ENCODE peak calls at places on chromosomes 11 and 22, in ten cellular contexts. One of them, this sample, is unnamed.

GRCh38 chr11:76257040-76257730 is 50.9 kb upstream of the WNT11 start:
- DNase-seq in body of pancreas: no peak
- DNase-seq in fibroblast of pulmonary artery: no peak
- DNase-seq in OCI-LY7: no peak
- DNase-seq in cardiac muscle cell: peak
- DNase-seq in psoas muscle: no peak
- DNase-seq in mammary epithelial cell: no peak
- DNase-seq in neural progenitor cell: no peak
- DNase-seq in prostate gland: no peak
- DNase-seq in coronary artery: no peak
- DNase-seq in this sample: no peak

GRCh38 chr11:62217191-62217748 is 8.8 kb downstream of the SCGB2A1 start:
- DNase-seq in body of pancreas: no peak
- DNase-seq in fibroblast of pulmonary artery: peak
- DNase-seq in OCI-LY7: peak
- DNase-seq in cardiac muscle cell: peak
- DNase-seq in psoas muscle: no peak
- DNase-seq in mammary epithelial cell: no peak
- DNase-seq in neural progenitor cell: peak
- DNase-seq in prostate gland: no peak
- DNase-seq in coronary artery: no peak
- DNase-seq in this sample: no peak

GRCh38 chr22:35578836-35579575 is 38.1 kb downstream of the MB start:
- DNase-seq in body of pancreas: no peak
- DNase-seq in fibroblast of pulmonary artery: no peak
- DNase-seq in OCI-LY7: no peak
- DNase-seq in cardiac muscle cell: no peak
- DNase-seq in psoas muscle: no peak
- DNase-seq in mammary epithelial cell: no peak
- DNase-seq in neural progenitor cell: no peak
- DNase-seq in prostate gland: no peak
- DNase-seq in coronary artery: no peak
- DNase-seq in this sample: no peak

GRCh38 chr11:55554169-55554568 is at the start of gene OR4C15:
- DNase-seq in body of pancreas: no peak
- DNase-seq in fibroblast of pulmonary artery: no peak
- DNase-seq in OCI-LY7: no peak
- DNase-seq in cardiac muscle cell: no peak
- DNase-seq in psoas muscle: no peak
- DNase-seq in mammary epithelial cell: no peak
- DNase-seq in neural progenitor cell: no peak
- DNase-seq in prostate gland: no peak
- DNase-seq in coronary artery: no peak
- DNase-seq in this sample: no peak

GRCh38 chr11:129061466-129062194 is 119.0 kb upstream of the TP53AIP1 start:
- DNase-seq in body of pancreas: no peak
- DNase-seq in fibroblast of pulmonary artery: peak
- DNase-seq in OCI-LY7: no peak
- DNase-seq in cardiac muscle cell: no peak
- DNase-seq in psoas muscle: no peak
- DNase-seq in mammary epithelial cell: peak
- DNase-seq in neural progenitor cell: no peak
- DNase-seq in prostate gland: no peak
- DNase-seq in coronary artery: no peak
- DNase-seq in this sample: peak

GRCh38 chr11:117950999-117951961 is 22.1 kb upstream of the TMPRSS13 start:
- DNase-seq in body of pancreas: no peak
- DNase-seq in fibroblast of pulmonary artery: no peak
- DNase-seq in OCI-LY7: peak
- DNase-seq in cardiac muscle cell: no peak
- DNase-seq in psoas muscle: no peak
- DNase-seq in mammary epithelial cell: no peak
- DNase-seq in neural progenitor cell: no peak
- DNase-seq in prostate gland: no peak
- DNase-seq in coronary artery: no peak
- DNase-seq in this sample: no peak

GRCh38 chr11:107397357-107397756 is 60.3 kb downstream of the CWF19L2 start:
- DNase-seq in body of pancreas: no peak
- DNase-seq in fibroblast of pulmonary artery: no peak
- DNase-seq in OCI-LY7: no peak
- DNase-seq in cardiac muscle cell: peak
- DNase-seq in psoas muscle: no peak
- DNase-seq in mammary epithelial cell: peak
- DNase-seq in neural progenitor cell: peak
- DNase-seq in prostate gland: no peak
- DNase-seq in coronary artery: no peak
- DNase-seq in this sample: peak

GRCh38 chr11:107750313-107750712 is 38.5 kb upstream of the SLN start:
- DNase-seq in body of pancreas: no peak
- DNase-seq in fibroblast of pulmonary artery: no peak
- DNase-seq in OCI-LY7: no peak
- DNase-seq in cardiac muscle cell: no peak
- DNase-seq in psoas muscle: no peak
- DNase-seq in mammary epithelial cell: no peak
- DNase-seq in neural progenitor cell: no peak
- DNase-seq in prostate gland: no peak
- DNase-seq in coronary artery: no peak
- DNase-seq in this sample: no peak

DNA sequence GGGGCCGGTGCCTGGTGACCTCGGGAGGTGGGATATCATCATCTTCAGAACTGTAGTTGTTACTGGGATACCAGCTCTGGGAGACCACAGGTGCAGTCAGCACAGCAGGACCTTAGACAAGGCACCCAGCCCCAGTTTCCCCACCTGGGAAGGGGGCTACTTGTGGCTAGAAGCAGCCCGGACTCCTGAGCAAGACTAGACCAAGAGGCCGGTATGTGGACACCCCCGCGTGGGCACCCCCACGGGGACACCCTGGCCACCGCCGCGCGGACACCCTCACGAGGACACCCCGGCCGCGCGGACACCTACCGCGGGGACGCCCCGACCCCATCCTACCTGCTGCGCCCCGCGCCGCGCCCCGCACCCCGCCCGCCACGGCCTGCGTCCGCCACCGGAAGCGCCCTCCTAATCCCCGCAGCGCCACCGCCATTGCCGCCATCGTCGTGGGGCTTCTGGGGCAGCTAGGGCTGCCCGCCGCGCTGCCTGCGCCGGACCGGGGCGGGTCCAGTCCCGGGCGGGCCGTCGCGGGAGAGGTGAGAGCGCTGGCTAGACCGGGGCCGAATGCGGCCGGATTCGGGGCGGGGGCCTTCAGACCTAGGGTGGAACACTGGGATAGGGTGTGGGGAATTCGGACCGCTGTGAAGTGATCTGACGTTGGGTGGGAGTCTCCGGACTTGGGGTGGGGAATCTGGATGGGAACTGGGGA is at the start of the genes COMT and TXNRD2:
- DNase-seq in body of pancreas: peak
- DNase-seq in fibroblast of pulmonary artery: peak
- DNase-seq in OCI-LY7: peak
- DNase-seq in cardiac muscle cell: peak
- DNase-seq in psoas muscle: peak
- DNase-seq in mammary epithelial cell: peak
- DNase-seq in neural progenitor cell: no peak
- DNase-seq in prostate gland: peak
- DNase-seq in coronary artery: no peak
- DNase-seq in this sample: no peak
- H3K4me3 ChIP-seq in body of pancreas: peak
- H3K4me3 ChIP-seq in fibroblast of pulmonary artery: peak
- H3K4me3 ChIP-seq in OCI-LY7: peak
- H3K4me3 ChIP-seq in cardiac muscle cell: peak
- H3K4me3 ChIP-seq in psoas muscle: peak
- H3K4me3 ChIP-seq in mammary epithelial cell: peak
- H3K4me3 ChIP-seq in neural progenitor cell: no peak
- H3K4me3 ChIP-seq in prostate gland: peak
- H3K4me3 ChIP-seq in coronary artery: peak
- H3K4me3 ChIP-seq in this sample: peak

DNA sequence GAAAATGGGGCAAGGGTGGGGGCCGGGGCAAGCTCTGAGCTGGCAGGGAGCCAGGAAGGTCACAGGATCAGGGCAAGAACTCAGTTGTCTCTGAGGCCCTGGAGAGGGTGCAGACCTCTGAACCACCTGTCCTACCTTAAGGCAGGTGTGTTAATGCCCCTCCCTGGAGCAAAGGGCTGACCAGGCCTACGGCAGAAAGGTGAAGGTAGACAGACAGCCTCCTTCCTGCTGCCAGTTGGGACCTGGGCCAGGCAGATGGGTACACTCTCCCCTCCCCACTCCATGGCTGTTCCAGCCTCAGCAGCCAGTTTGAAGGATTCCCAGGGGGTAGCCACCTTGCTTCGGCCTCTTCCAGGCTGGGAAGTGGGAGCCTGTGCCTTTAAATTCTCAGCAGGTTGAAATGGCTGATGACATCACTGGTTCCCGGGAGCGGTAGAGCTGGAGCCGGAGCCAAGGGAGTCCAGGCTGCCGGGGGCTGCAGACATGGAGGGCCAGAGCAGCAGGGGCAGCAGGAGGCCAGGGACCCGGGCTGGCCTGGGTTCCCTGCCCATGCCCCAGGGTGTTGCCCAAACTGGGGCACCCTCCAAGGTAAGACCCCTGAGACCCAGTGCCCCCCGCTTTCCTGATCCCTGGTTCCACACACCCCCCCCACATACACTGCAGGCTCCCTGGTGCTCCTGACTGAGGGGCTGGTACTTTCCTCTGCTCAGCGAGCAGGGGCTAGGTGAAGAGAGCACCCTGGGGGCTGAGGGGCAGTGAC is at the start of gene INPP5J:
- DNase-seq in body of pancreas: peak
- DNase-seq in fibroblast of pulmonary artery: peak
- DNase-seq in OCI-LY7: no peak
- DNase-seq in cardiac muscle cell: peak
- DNase-seq in psoas muscle: peak
- DNase-seq in mammary epithelial cell: peak
- DNase-seq in neural progenitor cell: peak
- DNase-seq in prostate gland: peak
- DNase-seq in coronary artery: no peak
- DNase-seq in this sample: peak
- H3K4me3 ChIP-seq in body of pancreas: peak
- H3K4me3 ChIP-seq in fibroblast of pulmonary artery: peak
- H3K4me3 ChIP-seq in OCI-LY7: no peak
- H3K4me3 ChIP-seq in cardiac muscle cell: peak
- H3K4me3 ChIP-seq in psoas muscle: peak
- H3K4me3 ChIP-seq in mammary epithelial cell: peak
- H3K4me3 ChIP-seq in neural progenitor cell: peak
- H3K4me3 ChIP-seq in prostate gland: peak
- H3K4me3 ChIP-seq in coronary artery: peak
- H3K4me3 ChIP-seq in this sample: peak

DNA sequence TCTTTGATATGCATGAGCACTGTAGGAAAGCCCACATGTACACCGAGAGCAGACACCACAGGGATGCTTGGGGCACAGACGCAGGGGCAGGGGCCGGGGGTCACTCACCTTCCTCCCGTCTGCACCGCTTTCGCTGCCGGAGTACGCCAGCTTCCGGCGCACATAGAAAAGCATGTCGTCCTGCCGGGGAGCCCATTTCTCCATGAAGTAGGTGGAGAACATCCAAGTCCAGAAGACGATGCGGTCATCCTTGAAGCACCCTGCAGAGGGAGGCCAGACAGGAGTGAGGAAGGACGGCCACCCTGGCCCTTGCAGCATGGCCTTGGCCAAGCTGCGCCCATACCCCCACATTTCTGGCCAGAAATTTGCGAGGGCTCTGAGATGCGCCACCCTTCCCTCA is 28.8 kb downstream of the KIAA0930 start:
- DNase-seq in body of pancreas: no peak
- DNase-seq in fibroblast of pulmonary artery: peak
- DNase-seq in OCI-LY7: no peak
- DNase-seq in cardiac muscle cell: no peak
- DNase-seq in psoas muscle: no peak
- DNase-seq in mammary epithelial cell: no peak
- DNase-seq in neural progenitor cell: no peak
- DNase-seq in prostate gland: no peak
- DNase-seq in coronary artery: no peak
- DNase-seq in this sample: no peak
- H3K4me3 ChIP-seq in body of pancreas: no peak
- H3K4me3 ChIP-seq in fibroblast of pulmonary artery: peak
- H3K4me3 ChIP-seq in OCI-LY7: no peak
- H3K4me3 ChIP-seq in cardiac muscle cell: no peak
- H3K4me3 ChIP-seq in psoas muscle: peak
- H3K4me3 ChIP-seq in mammary epithelial cell: no peak
- H3K4me3 ChIP-seq in neural progenitor cell: peak
- H3K4me3 ChIP-seq in prostate gland: peak
- H3K4me3 ChIP-seq in coronary artery: peak
- H3K4me3 ChIP-seq in this sample: no peak

GRCh38 chr22:37808294-37808657 is 542 bp downstream of the GCAT start:
- DNase-seq in body of pancreas: no peak
- DNase-seq in fibroblast of pulmonary artery: peak
- DNase-seq in OCI-LY7: no peak
- DNase-seq in cardiac muscle cell: no peak
- DNase-seq in psoas muscle: no peak
- DNase-seq in mammary epithelial cell: peak
- DNase-seq in neural progenitor cell: no peak
- DNase-seq in prostate gland: no peak
- DNase-seq in coronary artery: no peak
- DNase-seq in this sample: peak

GRCh38 chr22:37806409-37807338 is 1.1 kb upstream of the GCAT start:
- DNase-seq in body of pancreas: peak
- DNase-seq in fibroblast of pulmonary artery: no peak
- DNase-seq in OCI-LY7: no peak
- DNase-seq in cardiac muscle cell: peak
- DNase-seq in psoas muscle: no peak
- DNase-seq in mammary epithelial cell: peak
- DNase-seq in neural progenitor cell: peak
- DNase-seq in prostate gland: no peak
- DNase-seq in coronary artery: no peak
- DNase-seq in this sample: peak

GRCh38 chr22:37807410-37808293 is at the start of gene GCAT:
- DNase-seq in body of pancreas: peak
- DNase-seq in fibroblast of pulmonary artery: peak
- DNase-seq in OCI-LY7: peak
- DNase-seq in cardiac muscle cell: peak
- DNase-seq in psoas muscle: peak
- DNase-seq in mammary epithelial cell: peak
- DNase-seq in neural progenitor cell: peak
- DNase-seq in prostate gland: peak
- DNase-seq in coronary artery: peak
- DNase-seq in this sample: peak

GRCh38 chr22:37811867-37812266 is 4.1 kb downstream of the GCAT start:
- DNase-seq in body of pancreas: no peak
- DNase-seq in fibroblast of pulmonary artery: no peak
- DNase-seq in OCI-LY7: no peak
- DNase-seq in cardiac muscle cell: no peak
- DNase-seq in psoas muscle: no peak
- DNase-seq in mammary epithelial cell: no peak
- DNase-seq in neural progenitor cell: no peak
- DNase-seq in prostate gland: no peak
- DNase-seq in coronary artery: no peak
- DNase-seq in this sample: no peak

DNA sequence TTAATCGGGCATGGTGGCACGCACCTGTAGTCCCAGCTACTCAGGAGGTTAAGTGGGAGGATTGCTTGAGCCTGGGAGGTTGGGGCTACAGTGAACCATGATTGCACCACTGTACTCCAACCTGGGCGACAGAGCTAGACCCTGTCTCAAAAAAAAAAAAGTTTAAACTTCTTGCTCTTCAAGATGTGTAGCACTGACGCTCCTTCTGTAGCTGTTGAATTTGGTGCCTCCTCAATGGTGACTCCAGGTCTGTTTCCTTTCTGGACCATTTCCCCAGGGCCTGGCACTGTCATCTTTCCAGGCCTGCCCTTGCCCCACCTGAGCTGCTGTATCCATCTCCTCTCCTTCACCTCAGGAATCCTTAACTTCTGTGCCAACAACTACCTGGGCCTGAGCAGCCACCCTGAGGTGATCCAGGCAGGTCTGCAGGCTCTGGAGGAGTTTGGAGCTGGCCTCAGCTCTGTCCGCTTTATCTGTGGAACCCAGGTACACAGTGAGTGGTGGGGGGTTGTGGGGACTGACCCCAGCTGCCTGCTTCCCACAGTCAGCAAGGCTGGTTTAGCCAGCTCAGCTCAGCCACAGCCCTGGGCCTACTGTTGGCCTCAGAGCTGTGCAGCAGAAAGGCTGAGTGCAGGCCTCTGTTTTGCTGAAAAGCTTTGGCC is 2.1 kb downstream of the GCAT start:
- DNase-seq in body of pancreas: peak
- DNase-seq in fibroblast of pulmonary artery: no peak
- DNase-seq in OCI-LY7: no peak
- DNase-seq in cardiac muscle cell: no peak
- DNase-seq in psoas muscle: no peak
- DNase-seq in mammary epithelial cell: no peak
- DNase-seq in neural progenitor cell: no peak
- DNase-seq in prostate gland: no peak
- DNase-seq in coronary artery: no peak
- DNase-seq in this sample: no peak
- H3K4me3 ChIP-seq in body of pancreas: no peak
- H3K4me3 ChIP-seq in fibroblast of pulmonary artery: no peak
- H3K4me3 ChIP-seq in OCI-LY7: no peak
- H3K4me3 ChIP-seq in cardiac muscle cell: no peak
- H3K4me3 ChIP-seq in psoas muscle: no peak
- H3K4me3 ChIP-seq in mammary epithelial cell: no peak
- H3K4me3 ChIP-seq in neural progenitor cell: no peak
- H3K4me3 ChIP-seq in prostate gland: no peak
- H3K4me3 ChIP-seq in coronary artery: no peak
- H3K4me3 ChIP-seq in this sample: no peak